ENCODE peak calls at places on chromosomes 7 and 10, in seven cellular contexts. One of them, this sample, is unnamed.

GRCh38 chr10:78436706-78437406 is 403.2 kb downstream of the RPS24 start:
- DNase-seq in stimulated activated CD4-positive, alpha-beta T cell treated with anti-CD3 and anti-CD28 coated beads, Interleukin-2, amount 100 ng/mL, for 48 hours: no peak
- DNase-seq in AG10803: no peak
- DNase-seq in small intestine: no peak
- DNase-seq in GM13976: no peak
- DNase-seq in activated naive CD8-positive, alpha-beta T cell treated with anti-CD3 and anti-CD28 coated beads, Interleukin-2, amount 50 U/mL, for 24 hours: no peak
- DNase-seq in brain microvascular endothelial cell: no peak
- DNase-seq in this sample: no peak

GRCh38 chr7:100077205-100077604 is 4.3 kb downstream of the ZNF3 start:
- DNase-seq in stimulated activated CD4-positive, alpha-beta T cell treated with anti-CD3 and anti-CD28 coated beads, Interleukin-2, amount 100 ng/mL, for 48 hours: no peak
- DNase-seq in AG10803: no peak
- DNase-seq in small intestine: peak; percentile 94
- DNase-seq in GM13976: no peak
- DNase-seq in activated naive CD8-positive, alpha-beta T cell treated with anti-CD3 and anti-CD28 coated beads, Interleukin-2, amount 50 U/mL, for 24 hours: no peak
- DNase-seq in brain microvascular endothelial cell: no peak
- DNase-seq in this sample: peak; percentile 35

GRCh38 chr10:86861351-86861750 is 96.1 kb downstream of the MMRN2 start:
- DNase-seq in stimulated activated CD4-positive, alpha-beta T cell treated with anti-CD3 and anti-CD28 coated beads, Interleukin-2, amount 100 ng/mL, for 48 hours: no peak
- DNase-seq in AG10803: no peak
- DNase-seq in small intestine: no peak
- DNase-seq in GM13976: no peak
- DNase-seq in activated naive CD8-positive, alpha-beta T cell treated with anti-CD3 and anti-CD28 coated beads, Interleukin-2, amount 50 U/mL, for 24 hours: no peak
- DNase-seq in brain microvascular endothelial cell: no peak
- DNase-seq in this sample: no peak

GRCh38 chr7:96596120-96596826 is 113.4 kb downstream of the SEM1 start:
- DNase-seq in stimulated activated CD4-positive, alpha-beta T cell treated with anti-CD3 and anti-CD28 coated beads, Interleukin-2, amount 100 ng/mL, for 48 hours: no peak
- DNase-seq in AG10803: peak; percentile 13
- DNase-seq in small intestine: peak; percentile 26
- DNase-seq in GM13976: no peak
- DNase-seq in activated naive CD8-positive, alpha-beta T cell treated with anti-CD3 and anti-CD28 coated beads, Interleukin-2, amount 50 U/mL, for 24 hours: no peak
- DNase-seq in brain microvascular endothelial cell: no peak
- DNase-seq in this sample: no peak

GRCh38 chr10:77582710-77583115 is 54.9 kb downstream of the KCNMA1 start:
- DNase-seq in stimulated activated CD4-positive, alpha-beta T cell treated with anti-CD3 and anti-CD28 coated beads, Interleukin-2, amount 100 ng/mL, for 48 hours: no peak
- DNase-seq in AG10803: peak; percentile 60
- DNase-seq in small intestine: peak; percentile 21
- DNase-seq in GM13976: no peak
- DNase-seq in activated naive CD8-positive, alpha-beta T cell treated with anti-CD3 and anti-CD28 coated beads, Interleukin-2, amount 50 U/mL, for 24 hours: peak; percentile 8
- DNase-seq in brain microvascular endothelial cell: peak; percentile 84
- DNase-seq in this sample: no peak

GRCh38 chr10:100739516-100740368 is 5.6 kb upstream of the PAX2 start:
- DNase-seq in stimulated activated CD4-positive, alpha-beta T cell treated with anti-CD3 and anti-CD28 coated beads, Interleukin-2, amount 100 ng/mL, for 48 hours: no peak
- DNase-seq in AG10803: no peak
- DNase-seq in small intestine: no peak
- DNase-seq in GM13976: no peak
- DNase-seq in activated naive CD8-positive, alpha-beta T cell treated with anti-CD3 and anti-CD28 coated beads, Interleukin-2, amount 50 U/mL, for 24 hours: no peak
- DNase-seq in brain microvascular endothelial cell: no peak
- DNase-seq in this sample: no peak

GRCh38 chr7:94223375-94224084 is 171.2 kb upstream of the COL1A2 start:
- DNase-seq in stimulated activated CD4-positive, alpha-beta T cell treated with anti-CD3 and anti-CD28 coated beads, Interleukin-2, amount 100 ng/mL, for 48 hours: no peak
- DNase-seq in AG10803: peak; percentile 50
- DNase-seq in small intestine: peak; percentile 17
- DNase-seq in GM13976: no peak
- DNase-seq in activated naive CD8-positive, alpha-beta T cell treated with anti-CD3 and anti-CD28 coated beads, Interleukin-2, amount 50 U/mL, for 24 hours: no peak
- DNase-seq in brain microvascular endothelial cell: peak; percentile 44
- DNase-seq in this sample: no peak

GRCh38 chr7:79176859-79177477 is 276.5 kb downstream of the MAGI2 start:
- DNase-seq in stimulated activated CD4-positive, alpha-beta T cell treated with anti-CD3 and anti-CD28 coated beads, Interleukin-2, amount 100 ng/mL, for 48 hours: no peak
- DNase-seq in AG10803: peak; percentile 55
- DNase-seq in small intestine: peak; percentile 31
- DNase-seq in GM13976: no peak
- DNase-seq in activated naive CD8-positive, alpha-beta T cell treated with anti-CD3 and anti-CD28 coated beads, Interleukin-2, amount 50 U/mL, for 24 hours: no peak
- DNase-seq in brain microvascular endothelial cell: peak; percentile 30
- DNase-seq in this sample: no peak

GRCh38 chr7:23347682-23348180 is 48.6 kb downstream of the MALSU1 start:
- DNase-seq in stimulated activated CD4-positive, alpha-beta T cell treated with anti-CD3 and anti-CD28 coated beads, Interleukin-2, amount 100 ng/mL, for 48 hours: no peak
- DNase-seq in AG10803: peak; percentile 81
- DNase-seq in small intestine: no peak
- DNase-seq in GM13976: peak; percentile 38
- DNase-seq in activated naive CD8-positive, alpha-beta T cell treated with anti-CD3 and anti-CD28 coated beads, Interleukin-2, amount 50 U/mL, for 24 hours: no peak
- DNase-seq in brain microvascular endothelial cell: peak; percentile 74
- DNase-seq in this sample: no peak

GRCh38 chr7:542935-543789 is 23.5 kb upstream of the PDGFA start:
- DNase-seq in stimulated activated CD4-positive, alpha-beta T cell treated with anti-CD3 and anti-CD28 coated beads, Interleukin-2, amount 100 ng/mL, for 48 hours: no peak
- DNase-seq in AG10803: peak; percentile 92
- DNase-seq in small intestine: no peak
- DNase-seq in GM13976: no peak
- DNase-seq in activated naive CD8-positive, alpha-beta T cell treated with anti-CD3 and anti-CD28 coated beads, Interleukin-2, amount 50 U/mL, for 24 hours: peak; percentile 65
- DNase-seq in brain microvascular endothelial cell: peak; percentile 82
- DNase-seq in this sample: no peak

GRCh38 chr10:98087309-98087708 is 47.1 kb upstream of the R3HCC1L start:
- DNase-seq in stimulated activated CD4-positive, alpha-beta T cell treated with anti-CD3 and anti-CD28 coated beads, Interleukin-2, amount 100 ng/mL, for 48 hours: no peak
- DNase-seq in AG10803: no peak
- DNase-seq in small intestine: no peak
- DNase-seq in GM13976: no peak
- DNase-seq in activated naive CD8-positive, alpha-beta T cell treated with anti-CD3 and anti-CD28 coated beads, Interleukin-2, amount 50 U/mL, for 24 hours: no peak
- DNase-seq in brain microvascular endothelial cell: no peak
- DNase-seq in this sample: no peak

GRCh38 chr10:131452926-131453771 is 141.6 kb upstream of the TCERG1L start:
- DNase-seq in stimulated activated CD4-positive, alpha-beta T cell treated with anti-CD3 and anti-CD28 coated beads, Interleukin-2, amount 100 ng/mL, for 48 hours: no peak
- DNase-seq in AG10803: no peak
- DNase-seq in small intestine: no peak
- DNase-seq in GM13976: no peak
- DNase-seq in activated naive CD8-positive, alpha-beta T cell treated with anti-CD3 and anti-CD28 coated beads, Interleukin-2, amount 50 U/mL, for 24 hours: no peak
- DNase-seq in brain microvascular endothelial cell: no peak
- DNase-seq in this sample: no peak

GRCh38 chr7:118711631-118712156 is 487.2 kb downstream of the ANKRD7 start:
- DNase-seq in stimulated activated CD4-positive, alpha-beta T cell treated with anti-CD3 and anti-CD28 coated beads, Interleukin-2, amount 100 ng/mL, for 48 hours: no peak
- DNase-seq in AG10803: no peak
- DNase-seq in small intestine: no peak
- DNase-seq in GM13976: no peak
- DNase-seq in activated naive CD8-positive, alpha-beta T cell treated with anti-CD3 and anti-CD28 coated beads, Interleukin-2, amount 50 U/mL, for 24 hours: no peak
- DNase-seq in brain microvascular endothelial cell: no peak
- DNase-seq in this sample: no peak

This sample was measured in transverse colon.